ENCODE peak calls at places on chromosomes 6 and 20, in six cellular contexts. V is effector CD4-positive, alpha-beta T cell; E is activated T-cell treated with anti-CD3 and anti-CD28 coated beads, Interleukin-2, amount 50 U/mL, for 72 hours; F is stimulated activated CD8-positive, alpha-beta memory T cell treated with anti-CD3 and anti-CD28 coated beads, Interleukin-4, amount 100 ng/mL, for 48 hours; A is effector memory CD8-positive, alpha-beta T cell; G is KBM-7. W is an unnamed sample.
A peak's percentile ranks its signal among the peaks of the same experiment; 100 is the strongest.

GRCh38 chr6:31865205-31866118 is 2.8 kb upstream of the NEU1 start:
- DNase-seq in V (no peak), E (no peak), F (no peak), A (no peak), G (no peak), W (no peak)

GRCh38 chr20:46179811-46180326 is 61.8 kb downstream of the CD40 start:
- DNase-seq in V (no peak), E (no peak), F (no peak), A (no peak), G (no peak), W (no peak)

GRCh38 chr6:168366473-168366872 is 46.9 kb upstream of the DACT2 start:
- DNase-seq in V (no peak), E (no peak), F (no peak), A (no peak), G (no peak), W (no peak)

GRCh38 chr6:21937466-21937865 is 343.9 kb downstream of the SOX4 start:
- DNase-seq in V (no peak), E (no peak), F (no peak), A (no peak), G (no peak), W (no peak)

GRCh38 chr6:98833101-98834059 is 994 bp upstream of the POU3F2 start:
- DNase-seq in V (no peak), E (peak; percentile 50), F (no peak), A (no peak), G (peak; percentile 65), W (no peak)

GRCh38 chr20:53215166-53215565 is 243.0 kb downstream of the TSHZ2 start:
- DNase-seq in V (no peak), E (no peak), F (no peak), A (no peak), G (no peak), W (no peak)

GRCh38 chr6:107458687-107459282 is 579 bp downstream of the PDSS2 start:
- DNase-seq in V (no peak), E (peak; percentile 48), F (no peak), A (peak; percentile 4), G (no peak), W (no peak)

GRCh38 chr20:10671221-10671849 is 2.5 kb downstream of the JAG1 start:
- DNase-seq in V (no peak), E (peak; percentile 59), F (peak; percentile 48), A (no peak), G (peak; percentile 66), W (no peak)

GRCh38 chr6:125888989-125889656 is 67.4 kb upstream of the HINT3 start:
- DNase-seq in V (no peak), E (peak; percentile 12), F (no peak), A (peak; percentile 16), G (peak; percentile 61), W (no peak)

GRCh38 chr6:2911171-2911570 is 8.1 kb upstream of the SERPINB9 start:
- DNase-seq in V (no peak), E (no peak), F (peak; percentile 18), A (no peak), G (no peak), W (no peak)

GRCh38 chr6:148545901-148546300 is 200.9 kb upstream of the UST start:
- DNase-seq in V (no peak), E (no peak), F (no peak), A (no peak), G (no peak), W (no peak)

GRCh38 chr6:125588268-125588667 is 161.2 kb upstream of the HEY2 start:
- DNase-seq in V (no peak), E (no peak), F (no peak), A (no peak), G (no peak), W (no peak)

GRCh38 chr6:24397631-24398030 is 5.1 kb upstream of the MRS2 start:
- DNase-seq in V (no peak), E (no peak), F (no peak), A (no peak), G (no peak), W (no peak)

GRCh38 chr6:56243518-56244070 is 3.8 kb downstream of the COL21A1 start:
- DNase-seq in V (no peak), E (no peak), F (no peak), A (no peak), G (no peak), W (no peak)

GRCh38 chr6:32254761-32255211 is 30.9 kb upstream of the NOTCH4 start:
- DNase-seq in V (no peak), E (no peak), F (no peak), A (no peak), G (no peak), W (no peak)

GRCh38 chr20:7926767-7927166 is 13.5 kb downstream of the HAO1 start:
- DNase-seq in V (no peak), E (no peak), F (no peak), A (no peak), G (peak; percentile 11), W (no peak)

GRCh38 chr6:36852481-36853147 is 13.4 kb upstream of the CPNE5 start:
- DNase-seq in V (no peak), E (no peak), F (no peak), A (no peak), G (no peak), W (no peak)

GRCh38 chr20:19012671-19013070 is 199.1 kb downstream of the SCP2D1 start:
- DNase-seq in V (no peak), E (no peak), F (no peak), A (no peak), G (no peak), W (no peak)

GRCh38 chr20:33649201-33649631 is 12.9 kb upstream of the C20orf144 start:
- DNase-seq in V (no peak), E (no peak), F (no peak), A (no peak), G (no peak), W (no peak)